ENCODE peak calls at places on chromosome 2, in ten cellular contexts. N is cardiac muscle cell, T is ovary, C is PC-3, E is tibial nerve, L is mammary epithelial cell, D is pancreas, U is BJ, S is PC-9, M is heart left ventricle. W is an unnamed sample. For H3K27me3, the result is how much of the 10 kb centered on the place peaks cover.

GRCh38 chr2:239735829-239736357 is 289.2 kb downstream of the NDUFA10 start:
- DNase-seq in U (no peak), C (no peak), S (no peak), N (no peak), E (no peak), T (no peak), M (no peak), D (no peak), L (no peak), W (no peak)

GRCh38 chr2:240930096-240930630 is 24.0 kb downstream of the CROCC2 start:
- DNase-seq in E (peak), L (no peak), M (peak), C (no peak), T (peak), D (peak), N (no peak), S (no peak), U (no peak), W (no peak)

GRCh38 chr2:7161501-7161900 is 244.3 kb downstream of the RNF144A start:
- DNase-seq in L (no peak), N (no peak), D (no peak), U (no peak), C (no peak), E (no peak), M (no peak), S (no peak), T (no peak), W (no peak)

GRCh38 chr2:223944166-223944703 is 900 bp downstream of the WDFY1 start:
- DNase-seq in L (peak), U (no peak), S (peak), N (no peak), T (peak), C (peak), E (peak), M (peak), D (peak), W (no peak)

GRCh38 chr2:126776701-126777619 is 121.0 kb downstream of the GYPC start:
- DNase-seq in L (peak), M (peak), U (no peak), E (peak), N (peak), D (peak), T (peak), C (peak), S (peak), W (peak)

GRCh38 chr2:58081000-58081399 is 34.4 kb downstream of the VRK2 start:
- DNase-seq in U (no peak), D (no peak), T (no peak), C (peak), L (no peak), M (no peak), N (peak), E (no peak), S (no peak), W (no peak)

GRCh38 chr2:168196764-168197180 is 50.6 kb downstream of the STK39 start:
- DNase-seq in N (no peak), E (no peak), S (no peak), M (no peak), T (no peak), L (no peak), U (no peak), C (no peak), D (peak), W (no peak)

GRCh38 chr2:24822049-24822706 is 29.0 kb downstream of the CENPO start:
- DNase-seq in L (no peak), D (no peak), U (no peak), C (no peak), M (no peak), T (no peak), E (no peak), S (no peak), N (no peak), W (no peak)

GRCh38 chr2:44843641-44844040 is 97.9 kb upstream of the SIX3 start:
- DNase-seq in M (no peak), S (no peak), T (no peak), L (no peak), U (no peak), E (no peak), D (no peak), C (no peak), N (no peak), W (no peak)

DNA sequence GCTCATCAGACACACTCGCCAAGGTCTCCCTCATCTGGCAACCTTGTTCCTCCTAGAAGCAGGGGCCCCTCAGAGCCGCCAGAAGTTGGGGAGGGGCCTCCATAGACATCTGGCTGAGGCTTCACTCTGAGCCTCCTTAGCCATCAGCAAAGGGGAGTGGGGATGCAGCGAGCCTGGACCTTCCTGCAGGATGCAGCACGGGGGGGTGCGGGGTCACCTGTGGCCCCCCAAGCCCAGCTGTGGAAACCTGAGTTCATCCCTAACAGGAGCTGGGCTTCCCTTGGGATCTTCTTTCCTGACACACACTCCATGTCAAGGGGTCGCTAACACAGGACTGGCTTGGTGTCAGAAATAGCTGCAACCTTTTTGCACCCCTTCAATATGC is 174.7 kb downstream of the RTP5 start:
- DNase-seq in N (no peak), M (no peak), T (no peak), E (no peak), U (no peak), S (no peak), D (no peak), L (no peak), C (no peak), W (no peak)
- H3K27me3 ChIP-seq in N (under half), M (under half), T (under half), E (under half), U (under half), S (half or more), D (under half), L (under half), C (under half), W (under half)

GRCh38 chr2:63484481-63484880 is 103.8 kb downstream of the WDPCP start:
- DNase-seq in T (no peak), N (peak), E (no peak), S (no peak), D (no peak), L (no peak), U (no peak), M (no peak), C (no peak), W (no peak)

GRCh38 chr2:63488118-63488713 is 100.1 kb downstream of the WDPCP start:
- DNase-seq in D (no peak), S (peak), T (no peak), C (peak), M (no peak), U (no peak), N (peak), L (peak), E (no peak), W (no peak)

GRCh38 chr2:63484901-63485300 is 103.4 kb downstream of the WDPCP start:
- DNase-seq in N (no peak), C (no peak), M (no peak), D (no peak), U (no peak), L (no peak), S (no peak), E (no peak), T (no peak), W (no peak)

GRCh38 chr2:63486861-63487290 is 101.4 kb downstream of the WDPCP start:
- DNase-seq in E (no peak), D (no peak), U (no peak), T (no peak), S (no peak), M (no peak), L (no peak), C (peak), N (no peak), W (no peak)
- TF ChIP-seq CTCF in E (no peak), D (no peak), U (no peak), T (no peak), S (no peak), M (no peak), L (no peak), C (peak), N (no peak), W (no peak)

DNA sequence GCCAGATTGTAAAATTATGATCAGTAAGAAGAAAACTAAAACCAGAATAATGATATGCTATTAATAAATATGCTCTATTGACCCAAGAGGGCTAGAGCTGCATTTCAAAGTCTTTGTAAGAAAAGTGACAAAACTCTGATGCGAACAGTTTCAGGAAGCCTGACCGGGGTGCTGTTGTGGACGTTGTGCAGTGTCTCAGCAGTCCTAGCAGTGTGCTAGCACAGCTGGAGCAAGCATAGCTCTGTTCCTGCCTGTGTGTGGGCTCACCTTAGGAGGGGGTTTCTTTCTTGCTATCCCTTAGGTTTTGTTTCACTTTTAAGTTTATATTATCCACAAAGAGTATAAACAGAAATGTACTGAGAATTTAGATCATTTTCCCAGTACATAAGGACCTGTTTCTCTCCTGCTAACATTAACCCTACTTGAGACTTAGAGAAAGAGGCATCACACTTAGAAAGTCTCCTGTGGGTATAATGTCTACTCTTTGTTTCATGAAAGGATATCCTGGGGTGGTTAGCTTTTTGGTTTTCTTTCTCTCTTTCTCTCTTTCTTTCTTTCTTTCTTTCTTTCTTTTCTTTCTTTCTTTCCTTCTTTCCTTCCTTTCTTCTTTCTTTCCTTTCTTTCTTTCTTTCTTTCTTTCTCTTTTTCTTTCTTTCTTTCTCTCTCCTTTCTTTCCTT is 124.5 kb downstream of the TMEM182 start:
- DNase-seq in N (no peak), E (no peak), T (no peak), U (no peak), D (no peak), M (no peak), S (no peak), L (no peak), C (no peak), W (no peak)
- H3K27me3 ChIP-seq in N (under half), E (under half), T (under half), U (under half), D (under half), M (under half), S (under half), L (under half), C (half or more), W (under half)

DNA sequence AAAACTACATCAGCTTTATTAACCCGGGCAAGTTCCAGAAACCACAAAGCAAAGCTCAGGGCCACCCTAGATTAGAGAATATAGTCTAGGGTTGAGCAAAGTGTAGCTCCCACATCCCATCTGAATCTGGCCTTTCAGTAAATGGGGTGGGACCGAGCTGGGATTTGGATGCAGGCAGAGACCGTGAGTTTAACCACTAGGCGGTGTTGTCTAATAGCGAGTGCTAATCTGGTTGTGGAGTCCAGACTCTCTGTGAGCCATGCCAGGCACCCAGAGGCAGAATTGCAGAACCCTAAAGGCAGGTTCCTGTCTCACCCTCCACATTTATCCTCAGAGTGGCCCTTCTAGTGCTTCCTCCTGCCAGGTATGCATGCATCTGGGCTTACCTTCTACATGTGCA is 435.9 kb downstream of the TSN start:
- DNase-seq in L (peak), D (no peak), M (no peak), N (peak), T (no peak), E (no peak), S (peak), C (peak), U (no peak), W (no peak)
- TF ChIP-seq CTCF in L (peak), D (peak), M (no peak), N (peak), T (no peak), E (no peak), S (peak), C (peak), U (peak), W (no peak)

DNA sequence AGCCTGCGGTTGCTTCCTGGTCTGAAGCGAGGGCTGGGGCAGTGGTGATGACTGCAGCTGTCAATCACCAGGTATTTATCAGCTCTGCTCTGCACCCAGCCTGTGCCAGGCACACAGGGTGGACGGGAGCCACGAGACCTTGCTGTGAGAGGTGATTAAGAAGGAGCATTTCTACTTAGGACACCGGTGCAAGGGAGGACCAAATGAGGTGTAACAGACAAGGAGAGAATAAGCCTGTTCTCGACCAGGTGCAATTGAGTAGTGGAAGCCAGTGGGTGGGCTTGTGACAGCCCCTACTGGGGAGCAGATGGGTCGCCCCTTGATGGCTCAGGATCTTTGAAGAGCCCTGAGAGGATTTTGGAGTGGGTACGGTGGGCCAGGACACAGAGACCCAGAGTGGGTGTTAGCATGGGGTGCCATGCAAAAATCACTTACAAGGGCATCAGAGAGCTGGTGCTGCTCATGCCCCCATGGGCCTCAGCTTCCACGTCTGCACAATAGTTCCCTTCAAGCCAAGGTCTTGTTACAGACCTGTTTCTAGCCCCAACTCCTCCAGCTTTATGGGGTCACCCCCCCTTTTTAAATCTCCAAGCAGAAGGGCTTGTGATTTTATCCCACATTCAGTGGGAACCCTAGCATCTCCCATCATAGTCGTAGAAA is 24.6 kb downstream of the GPR55 start:
- DNase-seq in C (no peak), U (no peak), E (no peak), S (no peak), L (no peak), N (no peak), T (no peak), M (no peak), D (no peak), W (no peak)
- H3K27me3 ChIP-seq in C (under half), U (under half), E (under half), S (under half), L (under half), N (under half), T (under half), M (under half), D (under half), W (under half)

GRCh38 chr2:207161724-207162123 is 4.0 kb downstream of the KLF7 start:
- DNase-seq in D (no peak), M (no peak), S (no peak), C (peak), T (no peak), N (peak), L (no peak), E (no peak), U (no peak), W (no peak)

GRCh38 chr2:207162319-207162718 is 3.4 kb downstream of the KLF7 start:
- DNase-seq in T (no peak), E (no peak), U (no peak), D (no peak), M (no peak), N (peak), S (no peak), L (no peak), C (no peak), W (no peak)

GRCh38 chr2:207160115-207160514 is 5.6 kb downstream of the KLF7 start:
- DNase-seq in D (no peak), C (no peak), S (no peak), L (no peak), E (no peak), T (no peak), N (peak), M (no peak), U (no peak), W (no peak)

GRCh38 chr2:207163053-207163814 is 2.5 kb downstream of the KLF7 start:
- DNase-seq in C (peak), L (peak), M (peak), U (peak), E (peak), S (peak), T (peak), N (peak), D (peak), W (no peak)

GRCh38 chr2:207161247-207161646 is 4.5 kb downstream of the KLF7 start:
- DNase-seq in E (no peak), M (no peak), S (no peak), N (no peak), D (no peak), L (no peak), C (no peak), T (no peak), U (no peak), W (no peak)
- TF ChIP-seq CTCF in E (no peak), M (no peak), S (no peak), N (no peak), D (no peak), L (no peak), C (no peak), T (no peak), U (no peak), W (no peak)